ENCODE peak calls at places on chromosomes 3 and 15, in ten cellular contexts. One of them, this sample, is unnamed.

GRCh38 chr3:8780279-8780678 is 10.9 kb upstream of the OXTR start:
- DNase-seq in progenitor cell of endocrine pancreas: no peak
- DNase-seq in WTC11: no peak
- DNase-seq in astrocyte of the spinal cord: no peak
- DNase-seq in natural killer cell: no peak
- DNase-seq in GM20000: peak
- DNase-seq in mucosa of descending colon: no peak
- DNase-seq in AG09309: no peak
- DNase-seq in mesothelial cell of epicardium: no peak
- DNase-seq in neural crest cell: no peak
- DNase-seq in this sample: no peak

GRCh38 chr15:28930011-28930410 is 44.2 kb downstream of the APBA2 start:
- DNase-seq in WTC11: no peak
- DNase-seq in AG09309: no peak
- DNase-seq in mesothelial cell of epicardium: no peak
- DNase-seq in natural killer cell: no peak
- DNase-seq in progenitor cell of endocrine pancreas: no peak
- DNase-seq in astrocyte of the spinal cord: no peak
- DNase-seq in mucosa of descending colon: no peak
- DNase-seq in neural crest cell: no peak
- DNase-seq in GM20000: no peak
- DNase-seq in this sample: no peak

GRCh38 chr3:188683032-188683491 is 488.7 kb upstream of the TPRG1 start:
- DNase-seq in mesothelial cell of epicardium: no peak
- DNase-seq in AG09309: peak
- DNase-seq in WTC11: no peak
- DNase-seq in GM20000: no peak
- DNase-seq in neural crest cell: no peak
- DNase-seq in astrocyte of the spinal cord: peak
- DNase-seq in progenitor cell of endocrine pancreas: no peak
- DNase-seq in mucosa of descending colon: no peak
- DNase-seq in natural killer cell: no peak
- DNase-seq in this sample: no peak

GRCh38 chr3:105369501-105370371 is 3.0 kb downstream of the ALCAM start:
- DNase-seq in mesothelial cell of epicardium: peak
- DNase-seq in WTC11: peak
- DNase-seq in mucosa of descending colon: peak
- DNase-seq in progenitor cell of endocrine pancreas: peak
- DNase-seq in neural crest cell: peak
- DNase-seq in astrocyte of the spinal cord: peak
- DNase-seq in natural killer cell: peak
- DNase-seq in GM20000: peak
- DNase-seq in AG09309: no peak
- DNase-seq in this sample: peak

GRCh38 chr3:127680146-127680661 is 7.5 kb downstream of the ABTB1 start:
- DNase-seq in neural crest cell: no peak
- DNase-seq in mesothelial cell of epicardium: peak
- DNase-seq in GM20000: no peak
- DNase-seq in AG09309: no peak
- DNase-seq in progenitor cell of endocrine pancreas: no peak
- DNase-seq in natural killer cell: no peak
- DNase-seq in WTC11: peak
- DNase-seq in mucosa of descending colon: no peak
- DNase-seq in astrocyte of the spinal cord: no peak
- DNase-seq in this sample: no peak

GRCh38 chr3:157857461-157857860 is 248.8 kb downstream of the SHOX2 start:
- DNase-seq in astrocyte of the spinal cord: no peak
- DNase-seq in GM20000: no peak
- DNase-seq in AG09309: no peak
- DNase-seq in progenitor cell of endocrine pancreas: no peak
- DNase-seq in natural killer cell: no peak
- DNase-seq in mucosa of descending colon: no peak
- DNase-seq in mesothelial cell of epicardium: no peak
- DNase-seq in neural crest cell: no peak
- DNase-seq in WTC11: no peak
- DNase-seq in this sample: no peak

GRCh38 chr15:40286061-40286532 is 3.2 kb upstream of the ANKRD63 start:
- DNase-seq in natural killer cell: no peak
- DNase-seq in AG09309: no peak
- DNase-seq in mucosa of descending colon: no peak
- DNase-seq in WTC11: no peak
- DNase-seq in astrocyte of the spinal cord: no peak
- DNase-seq in mesothelial cell of epicardium: no peak
- DNase-seq in neural crest cell: no peak
- DNase-seq in progenitor cell of endocrine pancreas: no peak
- DNase-seq in GM20000: no peak
- DNase-seq in this sample: no peak

GRCh38 chr15:62365795-62366442 is 200.8 kb upstream of the C2CD4B start:
- DNase-seq in GM20000: no peak
- DNase-seq in natural killer cell: no peak
- DNase-seq in astrocyte of the spinal cord: no peak
- DNase-seq in AG09309: no peak
- DNase-seq in mucosa of descending colon: peak
- DNase-seq in progenitor cell of endocrine pancreas: no peak
- DNase-seq in mesothelial cell of epicardium: no peak
- DNase-seq in WTC11: no peak
- DNase-seq in neural crest cell: no peak
- DNase-seq in this sample: no peak

DNA sequence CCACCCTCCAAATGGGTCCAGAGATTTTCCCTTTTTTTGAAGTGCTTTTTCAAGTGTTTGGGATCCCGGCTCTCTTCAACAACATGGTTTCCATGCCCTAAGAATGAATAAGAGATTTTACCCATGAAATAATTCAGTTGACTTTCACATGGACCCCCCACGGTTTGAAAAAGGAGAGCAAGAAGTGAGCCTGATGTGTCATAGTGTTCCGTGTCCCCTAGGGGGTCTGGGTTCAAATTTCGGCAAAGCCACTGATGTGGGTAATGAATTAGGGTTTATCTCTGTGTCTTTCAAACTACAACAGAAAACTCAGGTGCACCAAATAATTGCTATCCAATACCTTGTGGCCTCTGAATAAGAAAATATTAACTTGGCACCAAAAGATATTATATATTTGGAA is 2.9 kb downstream of the BOC start:
- DNase-seq in mesothelial cell of epicardium: no peak
- DNase-seq in GM20000: no peak
- DNase-seq in AG09309: no peak
- DNase-seq in natural killer cell: no peak
- DNase-seq in WTC11: no peak
- DNase-seq in neural crest cell: no peak
- DNase-seq in astrocyte of the spinal cord: peak
- DNase-seq in progenitor cell of endocrine pancreas: no peak
- DNase-seq in mucosa of descending colon: no peak
- DNase-seq in this sample: no peak
- TF ChIP-seq CTCF in mesothelial cell of epicardium: no peak
- TF ChIP-seq CTCF in GM20000: no peak
- TF ChIP-seq CTCF in AG09309: no peak
- TF ChIP-seq CTCF in natural killer cell: no peak
- TF ChIP-seq CTCF in WTC11: no peak
- TF ChIP-seq CTCF in neural crest cell: no peak
- TF ChIP-seq CTCF in astrocyte of the spinal cord: no peak
- TF ChIP-seq CTCF in progenitor cell of endocrine pancreas: no peak
- TF ChIP-seq CTCF in mucosa of descending colon: no peak
- TF ChIP-seq CTCF in this sample: peak

GRCh38 chr3:156750191-156750873 is 75.8 kb upstream of the LEKR1 start:
- DNase-seq in AG09309: no peak
- DNase-seq in progenitor cell of endocrine pancreas: no peak
- DNase-seq in GM20000: no peak
- DNase-seq in WTC11: peak
- DNase-seq in natural killer cell: no peak
- DNase-seq in astrocyte of the spinal cord: peak
- DNase-seq in neural crest cell: no peak
- DNase-seq in mesothelial cell of epicardium: no peak
- DNase-seq in mucosa of descending colon: no peak
- DNase-seq in this sample: no peak

GRCh38 chr3:156750874-156751245 is 75.3 kb upstream of the LEKR1 start:
- DNase-seq in WTC11: no peak
- DNase-seq in progenitor cell of endocrine pancreas: no peak
- DNase-seq in neural crest cell: no peak
- DNase-seq in astrocyte of the spinal cord: peak
- DNase-seq in GM20000: no peak
- DNase-seq in mesothelial cell of epicardium: no peak
- DNase-seq in mucosa of descending colon: no peak
- DNase-seq in natural killer cell: no peak
- DNase-seq in AG09309: no peak
- DNase-seq in this sample: no peak

GRCh38 chr3:156749244-156749643 is 74.9 kb downstream of the TIPARP start:
- DNase-seq in astrocyte of the spinal cord: peak
- DNase-seq in progenitor cell of endocrine pancreas: no peak
- DNase-seq in AG09309: no peak
- DNase-seq in GM20000: no peak
- DNase-seq in mesothelial cell of epicardium: no peak
- DNase-seq in natural killer cell: no peak
- DNase-seq in WTC11: no peak
- DNase-seq in neural crest cell: peak
- DNase-seq in mucosa of descending colon: no peak
- DNase-seq in this sample: peak

GRCh38 chr3:156747046-156747445 is 72.7 kb downstream of the TIPARP start:
- DNase-seq in WTC11: no peak
- DNase-seq in neural crest cell: no peak
- DNase-seq in progenitor cell of endocrine pancreas: no peak
- DNase-seq in mucosa of descending colon: no peak
- DNase-seq in mesothelial cell of epicardium: no peak
- DNase-seq in astrocyte of the spinal cord: no peak
- DNase-seq in natural killer cell: no peak
- DNase-seq in GM20000: no peak
- DNase-seq in AG09309: no peak
- DNase-seq in this sample: no peak

DNA sequence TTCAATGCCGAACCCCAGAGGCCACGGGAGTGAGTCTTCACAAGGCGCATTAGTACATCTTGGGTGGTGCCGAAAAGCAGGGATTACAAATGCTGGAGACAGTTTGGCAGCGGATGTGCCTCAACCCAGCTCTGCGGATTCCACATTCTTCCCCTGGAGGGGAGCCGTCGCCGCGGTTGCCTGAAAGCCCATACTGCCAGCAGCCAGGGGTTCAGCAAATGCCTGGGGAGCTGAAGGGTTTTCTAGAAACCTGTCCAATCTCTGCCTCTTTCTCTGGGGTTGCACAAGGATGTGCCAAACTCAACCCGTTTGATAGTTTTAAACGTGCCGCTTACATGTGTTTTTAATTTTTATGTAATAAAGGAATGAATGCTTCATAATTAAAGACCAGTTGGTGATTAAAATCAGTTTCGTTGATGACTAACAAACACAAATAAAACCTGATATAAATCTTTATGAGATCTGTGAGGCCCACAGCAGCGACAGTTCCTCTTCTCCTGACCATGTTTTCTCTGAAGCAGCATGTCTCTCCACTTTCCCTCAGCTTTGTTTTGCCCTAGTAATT is 74.6 kb upstream of the LEKR1 start:
- DNase-seq in progenitor cell of endocrine pancreas: no peak
- DNase-seq in mucosa of descending colon: no peak
- DNase-seq in neural crest cell: no peak
- DNase-seq in AG09309: peak
- DNase-seq in natural killer cell: no peak
- DNase-seq in mesothelial cell of epicardium: peak
- DNase-seq in GM20000: no peak
- DNase-seq in astrocyte of the spinal cord: peak
- DNase-seq in WTC11: peak
- DNase-seq in this sample: peak
- TF ChIP-seq CTCF in progenitor cell of endocrine pancreas: no peak
- TF ChIP-seq CTCF in mucosa of descending colon: no peak
- TF ChIP-seq CTCF in neural crest cell: no peak
- TF ChIP-seq CTCF in AG09309: peak
- TF ChIP-seq CTCF in natural killer cell: no peak
- TF ChIP-seq CTCF in mesothelial cell of epicardium: no peak
- TF ChIP-seq CTCF in GM20000: no peak
- TF ChIP-seq CTCF in astrocyte of the spinal cord: peak
- TF ChIP-seq CTCF in WTC11: no peak
- TF ChIP-seq CTCF in this sample: no peak

GRCh38 chr3:16884748-16885587 is at the start of gene PLCL2:
- DNase-seq in natural killer cell: peak
- DNase-seq in mesothelial cell of epicardium: peak
- DNase-seq in neural crest cell: peak
- DNase-seq in WTC11: peak
- DNase-seq in astrocyte of the spinal cord: peak
- DNase-seq in progenitor cell of endocrine pancreas: peak
- DNase-seq in mucosa of descending colon: peak
- DNase-seq in GM20000: peak
- DNase-seq in AG09309: no peak
- DNase-seq in this sample: peak

GRCh38 chr3:16883726-16884083 is 1.1 kb upstream of the PLCL2 start:
- DNase-seq in mesothelial cell of epicardium: no peak
- DNase-seq in neural crest cell: no peak
- DNase-seq in progenitor cell of endocrine pancreas: no peak
- DNase-seq in mucosa of descending colon: no peak
- DNase-seq in astrocyte of the spinal cord: no peak
- DNase-seq in WTC11: no peak
- DNase-seq in natural killer cell: no peak
- DNase-seq in GM20000: no peak
- DNase-seq in AG09309: no peak
- DNase-seq in this sample: no peak

GRCh38 chr3:16885588-16885903 is 791 bp downstream of the PLCL2 start:
- DNase-seq in mucosa of descending colon: no peak
- DNase-seq in GM20000: peak
- DNase-seq in natural killer cell: no peak
- DNase-seq in WTC11: no peak
- DNase-seq in progenitor cell of endocrine pancreas: no peak
- DNase-seq in mesothelial cell of epicardium: no peak
- DNase-seq in astrocyte of the spinal cord: no peak
- DNase-seq in neural crest cell: no peak
- DNase-seq in AG09309: no peak
- DNase-seq in this sample: no peak

GRCh38 chr3:16883057-16883725 is 1.6 kb upstream of the PLCL2 start:
- DNase-seq in progenitor cell of endocrine pancreas: no peak
- DNase-seq in mesothelial cell of epicardium: no peak
- DNase-seq in neural crest cell: no peak
- DNase-seq in GM20000: no peak
- DNase-seq in natural killer cell: no peak
- DNase-seq in mucosa of descending colon: no peak
- DNase-seq in astrocyte of the spinal cord: peak
- DNase-seq in AG09309: peak
- DNase-seq in WTC11: peak
- DNase-seq in this sample: no peak

DNA sequence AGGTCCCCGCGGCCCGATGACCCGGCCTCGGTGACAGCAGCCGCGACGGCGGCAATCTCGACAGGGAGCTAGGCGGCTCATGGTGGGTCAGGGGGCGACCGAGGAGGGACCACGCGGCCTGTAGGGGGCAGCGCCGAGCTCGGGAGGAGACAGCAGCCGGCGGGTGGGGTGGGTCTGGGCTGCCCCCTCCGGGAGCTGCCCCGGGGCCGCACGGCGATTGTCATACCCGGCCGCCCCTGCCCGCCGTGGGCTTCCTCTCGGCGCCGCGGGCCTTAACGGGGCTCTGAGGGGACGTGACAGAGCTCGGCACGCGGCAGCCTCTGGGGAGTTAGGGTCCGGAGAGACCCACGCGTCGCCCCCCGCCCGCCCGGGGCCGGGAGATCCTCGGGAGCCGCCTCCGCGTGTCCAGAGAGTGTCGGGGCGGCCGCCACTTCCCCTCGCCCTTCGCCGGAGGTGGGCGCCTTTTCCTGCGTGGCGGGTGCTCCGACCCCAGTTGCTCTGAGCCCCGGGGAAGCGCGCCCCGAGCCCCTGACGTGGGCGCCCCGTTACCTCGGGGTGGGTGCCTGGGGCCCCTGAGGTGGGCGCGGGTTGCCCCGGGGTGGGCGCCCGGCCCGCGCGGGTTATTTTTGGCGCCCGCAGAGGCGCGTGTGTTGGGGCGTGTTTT is 539 bp upstream of the PLCL2 start:
- DNase-seq in GM20000: peak
- DNase-seq in progenitor cell of endocrine pancreas: peak
- DNase-seq in natural killer cell: peak
- DNase-seq in astrocyte of the spinal cord: peak
- DNase-seq in mesothelial cell of epicardium: peak
- DNase-seq in WTC11: peak
- DNase-seq in neural crest cell: peak
- DNase-seq in AG09309: no peak
- DNase-seq in mucosa of descending colon: peak
- DNase-seq in this sample: peak
- TF ChIP-seq CTCF in GM20000: peak
- TF ChIP-seq CTCF in progenitor cell of endocrine pancreas: peak
- TF ChIP-seq CTCF in natural killer cell: peak
- TF ChIP-seq CTCF in astrocyte of the spinal cord: peak
- TF ChIP-seq CTCF in mesothelial cell of epicardium: no peak
- TF ChIP-seq CTCF in WTC11: peak
- TF ChIP-seq CTCF in neural crest cell: peak
- TF ChIP-seq CTCF in AG09309: peak
- TF ChIP-seq CTCF in mucosa of descending colon: peak
- TF ChIP-seq CTCF in this sample: peak

GRCh38 chr3:150733373-150733935 is 29.5 kb downstream of the SIAH2 start:
- DNase-seq in astrocyte of the spinal cord: no peak
- DNase-seq in mesothelial cell of epicardium: no peak
- DNase-seq in mucosa of descending colon: no peak
- DNase-seq in natural killer cell: no peak
- DNase-seq in AG09309: no peak
- DNase-seq in progenitor cell of endocrine pancreas: no peak
- DNase-seq in GM20000: no peak
- DNase-seq in WTC11: no peak
- DNase-seq in neural crest cell: no peak
- DNase-seq in this sample: no peak
- TF ChIP-seq CTCF in astrocyte of the spinal cord: no peak
- TF ChIP-seq CTCF in mesothelial cell of epicardium: no peak
- TF ChIP-seq CTCF in mucosa of descending colon: no peak
- TF ChIP-seq CTCF in natural killer cell: no peak
- TF ChIP-seq CTCF in AG09309: no peak
- TF ChIP-seq CTCF in progenitor cell of endocrine pancreas: no peak
- TF ChIP-seq CTCF in GM20000: no peak
- TF ChIP-seq CTCF in WTC11: no peak
- TF ChIP-seq CTCF in neural crest cell: no peak
- TF ChIP-seq CTCF in this sample: no peak

This sample was measured in glutamatergic neuron.